ENCODE peak calls at places on chromosomes 3 and 15, in nine cellular contexts. One of them, this sample, is unnamed.

GRCh38 chr15:32979710-32980109 is 214.8 kb downstream of the FMN1 start:
- DNase-seq in uterus: no peak
- DNase-seq in transverse colon: no peak
- DNase-seq in heart left ventricle: no peak
- DNase-seq in body of pancreas: no peak
- DNase-seq in A549: no peak
- DNase-seq in upper lobe of left lung: no peak
- DNase-seq in right lobe of liver: no peak
- DNase-seq in esophagus squamous epithelium: no peak
- DNase-seq in this sample: no peak

GRCh38 chr15:74227968-74228722 is 8.0 kb upstream of the CCDC33 start:
- DNase-seq in uterus: no peak
- DNase-seq in A549: no peak
- DNase-seq in transverse colon: peak; percentile 71
- DNase-seq in right lobe of liver: no peak
- DNase-seq in esophagus squamous epithelium: no peak
- DNase-seq in heart left ventricle: no peak
- DNase-seq in body of pancreas: no peak
- DNase-seq in upper lobe of left lung: no peak
- DNase-seq in this sample: no peak

GRCh38 chr3:171653701-171654100 is 156.6 kb downstream of the PLD1 start:
- DNase-seq in heart left ventricle: no peak
- DNase-seq in A549: no peak
- DNase-seq in uterus: no peak
- DNase-seq in esophagus squamous epithelium: no peak
- DNase-seq in upper lobe of left lung: no peak
- DNase-seq in transverse colon: no peak
- DNase-seq in right lobe of liver: no peak
- DNase-seq in body of pancreas: no peak
- DNase-seq in this sample: no peak

GRCh38 chr15:90839187-90840071 is 29.0 kb upstream of the FURIN start:
- DNase-seq in upper lobe of left lung: peak; percentile 82
- DNase-seq in body of pancreas: no peak
- DNase-seq in esophagus squamous epithelium: no peak
- DNase-seq in uterus: no peak
- DNase-seq in right lobe of liver: no peak
- DNase-seq in A549: no peak
- DNase-seq in heart left ventricle: no peak
- DNase-seq in transverse colon: peak; percentile 75
- DNase-seq in this sample: peak; percentile 89

GRCh38 chr3:33901862-33902563 is 103.6 kb downstream of the PDCD6IP start:
- DNase-seq in esophagus squamous epithelium: no peak
- DNase-seq in heart left ventricle: no peak
- DNase-seq in body of pancreas: no peak
- DNase-seq in A549: no peak
- DNase-seq in right lobe of liver: no peak
- DNase-seq in upper lobe of left lung: no peak
- DNase-seq in transverse colon: no peak
- DNase-seq in uterus: no peak
- DNase-seq in this sample: no peak

GRCh38 chr15:21261965-21262850 is 178.1 kb downstream of the POTEB3 start:
- DNase-seq in uterus: no peak
- DNase-seq in right lobe of liver: peak; percentile 59
- DNase-seq in upper lobe of left lung: peak; percentile 27
- DNase-seq in transverse colon: no peak
- DNase-seq in A549: no peak
- DNase-seq in heart left ventricle: peak; percentile 69
- DNase-seq in esophagus squamous epithelium: no peak
- DNase-seq in body of pancreas: peak; percentile 13
- DNase-seq in this sample: no peak

GRCh38 chr15:52653451-52653964 is 25.7 kb downstream of the ATOSA start:
- DNase-seq in A549: peak; percentile 59
- DNase-seq in esophagus squamous epithelium: no peak
- DNase-seq in body of pancreas: no peak
- DNase-seq in transverse colon: no peak
- DNase-seq in heart left ventricle: no peak
- DNase-seq in right lobe of liver: no peak
- DNase-seq in upper lobe of left lung: no peak
- DNase-seq in uterus: no peak
- DNase-seq in this sample: no peak

GRCh38 chr3:63400259-63400860 is 122.3 kb downstream of the SYNPR start:
- DNase-seq in body of pancreas: no peak
- DNase-seq in A549: no peak
- DNase-seq in upper lobe of left lung: no peak
- DNase-seq in transverse colon: no peak
- DNase-seq in uterus: no peak
- DNase-seq in heart left ventricle: no peak
- DNase-seq in right lobe of liver: no peak
- DNase-seq in esophagus squamous epithelium: no peak
- DNase-seq in this sample: no peak

GRCh38 chr3:173221010-173221409 is 80.0 kb upstream of the SPATA16 start:
- DNase-seq in transverse colon: no peak
- DNase-seq in A549: peak; percentile 4
- DNase-seq in esophagus squamous epithelium: no peak
- DNase-seq in heart left ventricle: no peak
- DNase-seq in uterus: no peak
- DNase-seq in body of pancreas: no peak
- DNase-seq in right lobe of liver: no peak
- DNase-seq in upper lobe of left lung: no peak
- DNase-seq in this sample: no peak

GRCh38 chr3:17741621-17742091 is 775 bp downstream of the TBC1D5 start:
- DNase-seq in body of pancreas: no peak
- DNase-seq in right lobe of liver: no peak
- DNase-seq in esophagus squamous epithelium: no peak
- DNase-seq in A549: no peak
- DNase-seq in uterus: no peak
- DNase-seq in heart left ventricle: no peak
- DNase-seq in upper lobe of left lung: peak; percentile 77
- DNase-seq in transverse colon: no peak
- DNase-seq in this sample: no peak

GRCh38 chr3:126353694-126354321 is 3.4 kb downstream of the KLF15 start:
- DNase-seq in upper lobe of left lung: peak; percentile 20
- DNase-seq in body of pancreas: peak; percentile 53
- DNase-seq in transverse colon: no peak
- DNase-seq in heart left ventricle: peak; percentile 48
- DNase-seq in right lobe of liver: peak; percentile 94
- DNase-seq in A549: no peak
- DNase-seq in uterus: no peak
- DNase-seq in esophagus squamous epithelium: no peak
- DNase-seq in this sample: no peak
- H3K27ac ChIP-seq in upper lobe of left lung: peak overlapping the region; percentile 93
- H3K27ac ChIP-seq in body of pancreas: peak overlapping the region; percentile 99
- H3K27ac ChIP-seq in transverse colon: no peak overlapping the region
- H3K27ac ChIP-seq in heart left ventricle: peak overlapping the region; percentile 97
- H3K27ac ChIP-seq in right lobe of liver: peak overlapping the region; percentile 97
- H3K27ac ChIP-seq in A549: no peak overlapping the region
- H3K27ac ChIP-seq in uterus: peak overlapping the region; percentile 89
- H3K27ac ChIP-seq in esophagus squamous epithelium: no peak overlapping the region
- H3K27ac ChIP-seq in this sample: no peak overlapping the region

GRCh38 chr3:51968175-51968681 is 974 bp upstream of the PCBP4 start:
- DNase-seq in heart left ventricle: no peak
- DNase-seq in body of pancreas: no peak
- DNase-seq in esophagus squamous epithelium: no peak
- DNase-seq in upper lobe of left lung: no peak
- DNase-seq in uterus: peak; percentile 48
- DNase-seq in A549: no peak
- DNase-seq in right lobe of liver: no peak
- DNase-seq in transverse colon: no peak
- DNase-seq in this sample: peak; percentile 36
- TF ChIP-seq POLR2A in heart left ventricle: no peak
- TF ChIP-seq POLR2A in body of pancreas: no peak
- TF ChIP-seq POLR2A in esophagus squamous epithelium: no peak
- TF ChIP-seq POLR2A in upper lobe of left lung: no peak
- TF ChIP-seq POLR2A in uterus: no peak
- TF ChIP-seq POLR2A in A549: no peak
- TF ChIP-seq POLR2A in right lobe of liver: no peak
- TF ChIP-seq POLR2A in transverse colon: no peak
- TF ChIP-seq POLR2A in this sample: no peak

DNA sequence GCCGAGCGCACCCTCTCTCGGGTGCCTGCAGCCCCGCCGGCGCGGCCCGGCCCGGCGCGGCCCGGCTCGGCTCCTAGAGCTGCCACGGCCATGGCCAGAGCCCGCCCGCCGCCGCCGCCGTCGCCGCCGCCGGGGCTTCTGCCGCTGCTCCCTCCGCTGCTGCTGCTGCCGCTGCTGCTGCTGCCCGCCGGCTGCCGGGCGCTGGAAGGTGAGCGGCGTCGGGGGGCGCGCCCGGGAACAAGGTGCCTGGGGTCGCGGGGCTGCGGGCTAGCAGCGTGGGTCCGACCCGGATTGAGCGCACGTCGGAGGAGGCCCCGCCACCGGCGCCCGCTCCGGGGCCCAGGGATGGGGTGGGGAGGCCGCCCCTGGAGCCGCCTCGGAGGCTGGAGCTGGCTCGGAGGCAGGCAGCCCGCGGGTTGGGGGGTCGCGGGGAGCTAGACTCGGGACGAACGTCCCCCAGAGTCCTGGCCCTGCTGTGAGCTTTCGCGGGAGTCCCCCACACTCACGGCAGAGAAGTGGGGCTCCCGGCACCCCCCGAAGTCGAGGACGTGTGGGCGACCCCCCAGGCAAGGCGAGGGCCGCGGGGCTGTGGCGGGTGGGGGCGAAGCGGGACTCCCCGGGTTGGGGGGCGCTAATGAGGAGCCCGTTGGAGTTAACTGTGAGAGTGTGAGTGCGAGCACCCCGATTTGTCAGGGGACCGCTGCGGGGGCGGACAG is 719 bp downstream of the EPHB3 start:
- DNase-seq in upper lobe of left lung: no peak
- DNase-seq in heart left ventricle: peak; percentile 64
- DNase-seq in transverse colon: no peak
- DNase-seq in A549: no peak
- DNase-seq in esophagus squamous epithelium: no peak
- DNase-seq in right lobe of liver: no peak
- DNase-seq in body of pancreas: no peak
- DNase-seq in uterus: no peak
- DNase-seq in this sample: no peak
- H3K4me1 ChIP-seq in upper lobe of left lung: peaks cover 35% of the 10 kb centered on the region
- H3K4me1 ChIP-seq in heart left ventricle: peaks cover 26% of the 10 kb centered on the region
- H3K4me1 ChIP-seq in transverse colon: peaks cover 25% of the 10 kb centered on the region
- H3K4me1 ChIP-seq in A549: peaks cover 28% of the 10 kb centered on the region
- H3K4me1 ChIP-seq in esophagus squamous epithelium: peaks cover 34% of the 10 kb centered on the region
- H3K4me1 ChIP-seq in right lobe of liver: peaks cover 9% of the 10 kb centered on the region
- H3K4me1 ChIP-seq in body of pancreas: peaks cover 74% of the 10 kb centered on the region
- H3K4me1 ChIP-seq in uterus: peaks cover 2% of the 10 kb centered on the region
- H3K4me1 ChIP-seq in this sample: peaks cover 36% of the 10 kb centered on the region

GRCh38 chr15:81887913-81888312 is 157.9 kb downstream of the MEX3B start:
- DNase-seq in upper lobe of left lung: no peak
- DNase-seq in heart left ventricle: no peak
- DNase-seq in body of pancreas: no peak
- DNase-seq in uterus: peak; percentile 61
- DNase-seq in esophagus squamous epithelium: no peak
- DNase-seq in A549: no peak
- DNase-seq in transverse colon: no peak
- DNase-seq in right lobe of liver: no peak
- DNase-seq in this sample: no peak

GRCh38 chr15:81890496-81890895 is 155.3 kb downstream of the MEX3B start:
- DNase-seq in transverse colon: no peak
- DNase-seq in uterus: no peak
- DNase-seq in heart left ventricle: no peak
- DNase-seq in esophagus squamous epithelium: no peak
- DNase-seq in right lobe of liver: no peak
- DNase-seq in A549: no peak
- DNase-seq in upper lobe of left lung: no peak
- DNase-seq in body of pancreas: no peak
- DNase-seq in this sample: no peak

GRCh38 chr15:81886586-81886985 is 159.2 kb downstream of the MEX3B start:
- DNase-seq in esophagus squamous epithelium: no peak
- DNase-seq in A549: no peak
- DNase-seq in transverse colon: no peak
- DNase-seq in uterus: no peak
- DNase-seq in upper lobe of left lung: no peak
- DNase-seq in body of pancreas: no peak
- DNase-seq in right lobe of liver: no peak
- DNase-seq in heart left ventricle: no peak
- DNase-seq in this sample: no peak

GRCh38 chr15:81889480-81889871 is 156.3 kb downstream of the MEX3B start:
- DNase-seq in heart left ventricle: no peak
- DNase-seq in uterus: no peak
- DNase-seq in right lobe of liver: no peak
- DNase-seq in body of pancreas: no peak
- DNase-seq in upper lobe of left lung: no peak
- DNase-seq in esophagus squamous epithelium: no peak
- DNase-seq in transverse colon: no peak
- DNase-seq in A549: no peak
- DNase-seq in this sample: no peak

DNA sequence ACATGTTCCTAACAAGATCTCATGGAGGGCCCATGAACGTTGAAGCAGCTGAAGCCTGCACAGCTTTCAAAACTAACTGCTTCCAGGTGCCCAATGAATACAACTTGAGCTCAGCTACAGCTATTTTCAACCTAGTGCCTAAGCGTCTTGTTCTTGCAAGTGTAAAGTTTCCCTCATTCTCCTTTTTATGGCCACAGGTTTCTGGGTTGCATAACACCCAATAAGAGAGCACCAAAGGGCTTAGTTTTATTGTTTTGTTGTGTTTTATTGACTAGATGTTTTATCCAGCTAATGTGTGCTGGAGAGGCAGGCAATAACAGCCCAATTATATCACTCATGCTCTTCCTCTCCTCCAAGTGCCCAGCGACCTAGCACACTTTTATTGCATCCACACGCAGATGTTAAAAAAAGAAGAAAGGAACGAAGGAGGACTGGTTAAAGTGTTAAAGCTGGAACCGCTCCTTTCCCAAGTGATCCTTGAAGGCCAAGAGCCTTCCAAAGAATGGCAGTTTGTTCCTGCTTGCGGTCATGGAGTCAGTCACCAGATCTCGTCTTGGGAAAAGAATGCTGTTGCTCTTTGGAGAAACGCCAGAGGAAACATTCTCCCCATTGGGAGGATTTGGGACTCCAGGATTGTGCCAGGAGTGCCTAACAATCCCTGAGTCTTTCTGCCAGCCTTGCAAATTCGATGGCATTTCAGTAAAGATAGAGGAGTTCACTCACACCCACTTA is 156.9 kb downstream of the MEX3B start:
- DNase-seq in heart left ventricle: no peak
- DNase-seq in upper lobe of left lung: no peak
- DNase-seq in right lobe of liver: no peak
- DNase-seq in transverse colon: no peak
- DNase-seq in body of pancreas: no peak
- DNase-seq in esophagus squamous epithelium: no peak
- DNase-seq in uterus: peak; percentile 21
- DNase-seq in A549: no peak
- DNase-seq in this sample: peak; percentile 11
- H3K27ac ChIP-seq in heart left ventricle: no peak overlapping the region
- H3K27ac ChIP-seq in upper lobe of left lung: no peak overlapping the region
- H3K27ac ChIP-seq in right lobe of liver: no peak overlapping the region
- H3K27ac ChIP-seq in transverse colon: peak overlapping the region; percentile 12
- H3K27ac ChIP-seq in body of pancreas: no peak overlapping the region
- H3K27ac ChIP-seq in esophagus squamous epithelium: no peak overlapping the region
- H3K27ac ChIP-seq in uterus: peak overlapping the region; percentile 71
- H3K27ac ChIP-seq in A549: no peak overlapping the region
- H3K27ac ChIP-seq in this sample: no peak overlapping the region

GRCh38 chr3:101070260-101071121 is 77.3 kb upstream of the ABI3BP start:
- DNase-seq in heart left ventricle: peak; percentile 80
- DNase-seq in upper lobe of left lung: peak; percentile 64
- DNase-seq in esophagus squamous epithelium: no peak
- DNase-seq in uterus: no peak
- DNase-seq in body of pancreas: peak; percentile 74
- DNase-seq in right lobe of liver: peak; percentile 81
- DNase-seq in transverse colon: peak; percentile 84
- DNase-seq in A549: no peak
- DNase-seq in this sample: peak; percentile 39
- TF ChIP-seq POLR2A in heart left ventricle: no peak
- TF ChIP-seq POLR2A in upper lobe of left lung: no peak
- TF ChIP-seq POLR2A in esophagus squamous epithelium: no peak
- TF ChIP-seq POLR2A in uterus: no peak
- TF ChIP-seq POLR2A in body of pancreas: no peak
- TF ChIP-seq POLR2A in right lobe of liver: no peak
- TF ChIP-seq POLR2A in transverse colon: no peak
- TF ChIP-seq POLR2A in A549: no peak
- TF ChIP-seq POLR2A in this sample: no peak